ENCODE peak calls at places on chromosomes 13 and 19, in six cellular contexts. B is dermis blood vessel endothelial cell, T is transverse colon, V is nephron progenitor cell, L is cardiac muscle cell, W is fibroblast of lung. J is an unnamed sample.

GRCh38 chr19:18764591-18765051 is 26.5 kb downstream of the COMP start:
- DNase-seq in B (no peak), T (no peak), V (no peak), L (no peak), W (peak), J (no peak)

GRCh38 chr13:79866436-79866835 is 385.5 kb downstream of the NDFIP2 start:
- DNase-seq in B (no peak), T (no peak), V (no peak), L (no peak), W (no peak), J (no peak)

GRCh38 chr13:41244555-41244954 is 18.8 kb downstream of the MTRF1 start:
- DNase-seq in B (no peak), T (no peak), V (no peak), L (peak), W (no peak), J (peak)

GRCh38 chr13:113069861-113070805 is 35.5 kb upstream of the F7 start:
- DNase-seq in B (no peak), T (no peak), V (no peak), L (no peak), W (no peak), J (no peak)

GRCh38 chr13:49625392-49626137 is 2.7 kb upstream of the ARL11 start:
- DNase-seq in B (no peak), T (peak), V (peak), L (peak), W (no peak), J (no peak)

GRCh38 chr19:55066107-55066709 is 3.3 kb upstream of the RDH13 start:
- DNase-seq in B (peak), T (no peak), V (peak), L (no peak), W (no peak), J (no peak)

GRCh38 chr19:5738423-5738822 is 18.0 kb downstream of the CATSPERD start:
- DNase-seq in B (no peak), T (no peak), V (no peak), L (no peak), W (no peak), J (no peak)

GRCh38 chr13:28539625-28540286 is 44.8 kb upstream of the FLT1 start:
- DNase-seq in B (no peak), T (no peak), V (no peak), L (no peak), W (no peak), J (no peak)

GRCh38 chr19:778910-779653 is 18.2 kb upstream of the PTBP1 start:
- DNase-seq in B (peak), T (peak), V (no peak), L (peak), W (peak), J (peak)

GRCh38 chr13:73748404-73748803 is 385.8 kb downstream of the KLF12 start:
- DNase-seq in B (no peak), T (no peak), V (no peak), L (no peak), W (no peak), J (no peak)

GRCh38 chr13:40801255-40802217 is 12.1 kb downstream of the SLC25A15 start:
- DNase-seq in B (no peak), T (peak), V (no peak), L (no peak), W (no peak), J (no peak)

GRCh38 chr13:95098916-95099315 is 202.3 kb downstream of the ABCC4 start:
- DNase-seq in B (no peak), T (no peak), V (no peak), L (no peak), W (no peak), J (no peak)

GRCh38 chr19:2477141-2477710 is 1.3 kb downstream of the GADD45B start:
- DNase-seq in B (peak), T (peak), V (peak), L (peak), W (peak), J (peak)

GRCh38 chr13:113086031-113086750 is 19.4 kb upstream of the F7 start:
- DNase-seq in B (peak), T (no peak), V (no peak), L (no peak), W (no peak), J (no peak)

GRCh38 chr19:56155124-56155687 is 14.1 kb downstream of the ZNF444 start:
- DNase-seq in B (peak), T (peak), V (peak), L (peak), W (no peak), J (peak)

GRCh38 chr19:33241530-33242101 is 16.0 kb upstream of the SLC7A10 start:
- DNase-seq in B (peak), T (peak), V (peak), L (no peak), W (peak), J (no peak)

GRCh38 chr13:23707674-23708073 is 137.5 kb downstream of the TNFRSF19 start:
- DNase-seq in B (peak), T (no peak), V (no peak), L (peak), W (no peak), J (no peak)